ENCODE peak calls at places on chromosomes 12 and 14, in ten cellular contexts. X, J, R, Y, L, Q, U, S, B and A are unnamed samples.

GRCh38 chr14:77622562-77622961 is 6.1 kb upstream of the SPTLC2 start:
- DNase-seq in X (no peak), J (no peak), R (no peak), Y (no peak), L (no peak), Q (no peak), U (no peak), S (no peak), B (no peak), A (no peak)

GRCh38 chr14:51677276-51677675 is 25.6 kb downstream of the FRMD6 start:
- DNase-seq in X (no peak), J (no peak), R (no peak), Y (no peak), L (no peak), Q (no peak), U (peak), S (peak), B (no peak), A (peak)

GRCh38 chr12:65532162-65532561 is 253.7 kb downstream of the MSRB3 start:
- DNase-seq in X (no peak), J (no peak), R (no peak), Y (no peak), L (no peak), Q (no peak), U (no peak), S (peak), B (no peak), A (peak)

GRCh38 chr14:71563754-71564153 is 368.5 kb upstream of the RGS6 start:
- DNase-seq in X (no peak), J (peak), R (no peak), Y (peak), L (no peak), Q (no peak), U (no peak), S (no peak), B (no peak), A (no peak)

GRCh38 chr12:111180830-111181726 is 187.8 kb downstream of the PHETA1 start:
- DNase-seq in X (no peak), J (no peak), R (no peak), Y (no peak), L (no peak), Q (no peak), U (no peak), S (peak), B (peak), A (no peak)

GRCh38 chr14:36647827-36648753 is 13.6 kb upstream of the PAX9 start:
- DNase-seq in X (peak), J (no peak), R (no peak), Y (no peak), L (no peak), Q (peak), U (no peak), S (peak), B (no peak), A (peak)

GRCh38 chr12:113137861-113138783 is 2.6 kb upstream of the RASAL1 start:
- DNase-seq in X (no peak), J (no peak), R (no peak), Y (no peak), L (no peak), Q (no peak), U (no peak), S (no peak), B (no peak), A (no peak)

GRCh38 chr12:109606261-109607028 is 32.9 kb downstream of the MVK start:
- DNase-seq in X (peak), J (no peak), R (no peak), Y (no peak), L (no peak), Q (peak), U (no peak), S (no peak), B (no peak), A (peak)

GRCh38 chr12:104263580-104264358 is 39.8 kb upstream of the EID3 start:
- DNase-seq in X (no peak), J (no peak), R (no peak), Y (no peak), L (no peak), Q (no peak), U (no peak), S (peak), B (no peak), A (no peak)

GRCh38 chr14:34554540-34555250 is 15.2 kb upstream of the EAPP start:
- DNase-seq in X (no peak), J (no peak), R (no peak), Y (no peak), L (no peak), Q (no peak), U (peak), S (no peak), B (no peak), A (no peak)

GRCh38 chr12:21637985-21638891 is 19.4 kb downstream of the LDHB start:
- DNase-seq in X (no peak), J (no peak), R (no peak), Y (no peak), L (no peak), Q (no peak), U (no peak), S (peak), B (no peak), A (peak)

GRCh38 chr12:103599274-103599673 is 12.2 kb downstream of the STAB2 start:
- DNase-seq in X (no peak), J (no peak), R (no peak), Y (no peak), L (no peak), Q (no peak), U (no peak), S (no peak), B (no peak), A (no peak)

GRCh38 chr12:50572275-50572674 is 67.5 kb downstream of the DIP2B start:
- DNase-seq in X (no peak), J (no peak), R (no peak), Y (no peak), L (no peak), Q (peak), U (peak), S (peak), B (no peak), A (peak)

GRCh38 chr12:79837575-79837974 is 97.3 kb downstream of the PPP1R12A start:
- DNase-seq in X (no peak), J (no peak), R (no peak), Y (no peak), L (no peak), Q (no peak), U (no peak), S (no peak), B (no peak), A (no peak)

GRCh38 chr12:124469193-124469888 is 98.1 kb downstream of the NCOR2 start:
- DNase-seq in X (peak), J (no peak), R (no peak), Y (no peak), L (no peak), Q (no peak), U (no peak), S (no peak), B (no peak), A (no peak)

GRCh38 chr12:3125674-3126073 is 48.5 kb downstream of the TSPAN9 start:
- DNase-seq in X (no peak), J (no peak), R (no peak), Y (no peak), L (no peak), Q (no peak), U (no peak), S (no peak), B (no peak), A (no peak)

GRCh38 chr12:123469978-123470377 is 12.0 kb downstream of the SNRNP35 start:
- DNase-seq in X (no peak), J (no peak), R (no peak), Y (no peak), L (no peak), Q (no peak), U (no peak), S (no peak), B (no peak), A (no peak)

GRCh38 chr14:24416254-24416931 is 13.1 kb downstream of the CBLN3 start:
- DNase-seq in X (no peak), J (no peak), R (no peak), Y (no peak), L (no peak), Q (no peak), U (no peak), S (no peak), B (no peak), A (no peak)

GRCh38 chr12:7075931-7076330 is 15.4 kb downstream of the C1S start:
- DNase-seq in X (no peak), J (no peak), R (no peak), Y (no peak), L (no peak), Q (no peak), U (peak), S (peak), B (no peak), A (no peak)

GRCh38 chr12:69490920-69491643 is 20.9 kb downstream of the FRS2 start:
- DNase-seq in X (no peak), J (no peak), R (no peak), Y (no peak), L (no peak), Q (no peak), U (no peak), S (no peak), B (no peak), A (no peak)

GRCh38 chr12:8037046-8037663 is 4.6 kb downstream of the FOXJ2 start:
- DNase-seq in X (no peak), J (peak), R (no peak), Y (no peak), L (no peak), Q (no peak), U (no peak), S (no peak), B (no peak), A (no peak)

GRCh38 chr12:66149702-66150398 is 19.3 kb upstream of the LLPH start:
- DNase-seq in X (no peak), J (no peak), R (no peak), Y (no peak), L (no peak), Q (no peak), U (no peak), S (no peak), B (no peak), A (no peak)

GRCh38 chr12:85784096-85784720 is 52.0 kb downstream of the RASSF9 start:
- DNase-seq in X (no peak), J (no peak), R (peak), Y (no peak), L (no peak), Q (no peak), U (no peak), S (no peak), B (no peak), A (no peak)

GRCh38 chr12:5402009-5402408 is 29.9 kb upstream of the NTF3 start:
- DNase-seq in X (no peak), J (no peak), R (no peak), Y (no peak), L (no peak), Q (no peak), U (no peak), S (no peak), B (no peak), A (no peak)

GRCh38 chr14:69263364-69263763 is 3.4 kb downstream of the GALNT16 start:
- DNase-seq in X (no peak), J (no peak), R (no peak), Y (no peak), L (peak), Q (no peak), U (peak), S (peak), B (peak), A (peak)

GRCh38 chr14:69260979-69261605 is 1.1 kb downstream of the GALNT16 start:
- DNase-seq in X (peak), J (peak), R (no peak), Y (no peak), L (peak), Q (no peak), U (no peak), S (no peak), B (no peak), A (no peak)

GRCh38 chr14:69261761-69262331 is 1.9 kb downstream of the GALNT16 start:
- DNase-seq in X (no peak), J (no peak), R (no peak), Y (no peak), L (peak), Q (peak), U (no peak), S (no peak), B (no peak), A (no peak)

GRCh38 chr14:69262516-69262915 is 2.6 kb downstream of the GALNT16 start:
- DNase-seq in X (no peak), J (no peak), R (no peak), Y (no peak), L (peak), Q (no peak), U (no peak), S (no peak), B (no peak), A (no peak)

GRCh38 chr14:69263771-69264170 is 3.8 kb downstream of the GALNT16 start:
- DNase-seq in X (no peak), J (no peak), R (no peak), Y (no peak), L (peak), Q (no peak), U (no peak), S (no peak), B (no peak), A (no peak)
- TF ChIP-seq CTCF in X (no peak), J (no peak), R (no peak), Y (no peak), L (no peak), Q (no peak), U (no peak), S (no peak), B (no peak), A (no peak)

DNA sequence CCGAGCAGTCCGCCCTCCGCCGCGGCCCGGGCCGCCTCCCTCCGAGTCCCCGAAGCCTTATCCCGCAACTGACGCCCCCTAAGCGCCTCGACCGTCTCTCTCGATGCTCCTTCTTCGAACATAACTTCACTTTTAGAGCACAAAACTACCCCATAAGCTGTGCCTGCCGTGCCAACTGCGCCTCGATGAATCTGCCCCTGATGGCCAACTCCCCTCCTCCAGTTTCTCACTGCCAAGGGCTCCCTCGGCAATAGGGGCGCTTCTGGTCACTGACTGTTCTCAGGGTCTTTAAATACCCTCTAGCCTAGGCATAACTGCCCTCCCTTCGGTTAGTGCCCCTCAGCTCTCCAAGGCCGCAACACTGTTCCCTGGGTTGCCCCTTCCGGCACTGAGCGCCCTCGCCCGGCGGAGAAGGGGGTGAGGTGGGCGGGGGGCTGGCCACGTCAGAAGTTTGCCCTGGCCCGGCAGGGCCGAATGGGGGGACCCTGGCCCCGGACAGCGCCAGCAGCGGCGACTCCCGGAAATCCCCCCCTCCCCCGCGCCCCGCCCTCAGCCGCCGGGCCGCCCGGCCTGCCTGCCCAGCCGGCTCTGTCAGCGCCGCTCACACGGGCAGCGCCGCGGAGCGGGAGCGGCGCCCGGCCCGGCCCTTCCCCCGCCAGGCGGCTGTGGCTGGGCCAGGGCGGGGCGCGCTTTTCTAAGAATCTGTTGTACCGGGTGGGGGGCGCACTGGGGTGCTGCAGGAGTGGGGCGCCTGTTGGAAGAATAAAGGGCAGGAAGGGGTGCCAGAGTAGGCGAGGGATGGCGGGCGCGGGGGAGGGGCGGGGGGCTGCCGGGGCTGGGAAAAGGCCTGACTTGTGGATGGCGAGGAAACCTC is 10.6 kb downstream of the RARG start:
- DNase-seq in X (peak), J (peak), R (no peak), Y (no peak), L (no peak), Q (peak), U (no peak), S (peak), B (no peak), A (peak)
- TF ChIP-seq CTCF in X (no peak), J (peak), R (no peak), Y (peak), L (no peak), Q (peak), U (peak), S (peak), B (no peak), A (peak)

DNA sequence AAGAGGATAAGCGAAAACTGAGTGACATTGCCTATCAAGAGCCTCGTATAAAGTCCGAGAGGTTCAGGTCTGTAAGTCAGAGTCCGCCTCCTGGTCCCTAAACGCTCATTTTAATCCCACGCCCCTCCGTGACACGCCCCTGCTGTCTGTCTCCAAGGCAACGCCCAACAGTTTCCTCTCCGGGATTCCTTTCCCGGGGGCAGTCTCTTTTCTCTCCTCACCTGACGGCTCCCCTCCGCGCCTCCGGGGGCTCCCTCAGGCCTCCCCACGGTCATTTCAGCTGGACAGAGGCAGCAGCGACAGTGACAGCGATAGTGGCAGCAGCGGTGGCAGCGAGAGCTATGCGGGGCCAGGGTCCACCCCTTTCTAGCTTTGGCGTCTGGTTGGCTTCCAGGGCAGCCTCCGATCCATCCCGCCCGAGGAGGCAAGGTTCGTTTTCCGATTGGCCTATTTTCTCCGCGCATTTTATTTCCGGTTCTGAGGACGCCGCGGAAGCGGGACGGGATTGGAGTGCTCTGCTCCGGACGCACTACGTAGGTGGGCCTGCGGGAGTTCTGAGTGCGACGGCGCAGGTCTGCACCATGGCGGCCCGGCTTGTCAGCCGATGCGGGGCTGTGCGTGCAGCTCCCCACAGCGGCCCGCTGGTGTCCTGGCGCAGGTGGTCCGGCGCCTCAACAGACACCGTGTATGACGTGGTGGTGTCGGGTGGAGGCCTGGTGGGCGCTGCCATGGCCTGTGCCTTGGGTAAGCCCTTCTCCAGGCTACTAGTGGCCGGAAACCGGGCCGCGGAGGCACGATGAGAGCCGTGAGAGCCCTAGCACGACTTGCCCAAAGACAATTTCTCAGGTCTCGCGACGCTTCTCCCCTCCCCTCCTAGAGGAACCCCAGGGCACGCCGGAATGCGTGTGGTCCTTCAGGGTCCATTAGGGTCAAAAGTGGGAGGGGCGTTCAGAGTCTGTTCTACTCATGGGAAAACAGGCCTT is at the start of the genes COQ6 and FAM161B:
- DNase-seq in X (peak), J (peak), R (peak), Y (peak), L (peak), Q (peak), U (peak), S (peak), B (peak), A (peak)
- TF ChIP-seq CTCF in X (no peak), J (peak), R (no peak), Y (peak), L (no peak), Q (peak), U (peak), S (no peak), B (no peak), A (no peak)

DNA sequence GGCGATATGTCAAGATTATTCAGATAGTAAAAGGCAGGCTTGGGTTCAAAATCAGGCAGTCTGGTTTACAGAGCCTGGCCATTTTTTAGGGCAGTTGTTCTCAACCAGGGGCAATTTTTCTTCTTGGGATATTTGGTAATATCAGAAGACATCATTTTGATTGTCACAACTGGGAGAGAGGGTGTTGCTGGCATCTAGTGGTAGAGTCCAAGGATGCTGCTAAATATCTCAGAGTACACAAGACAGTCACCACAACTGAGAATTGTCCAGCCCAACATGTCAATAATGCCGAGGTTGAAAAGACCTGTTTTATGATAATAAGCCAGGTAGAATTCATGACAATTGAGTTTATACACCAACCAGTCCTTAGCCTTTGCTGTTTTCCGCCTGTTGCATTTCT is 733.9 kb downstream of the NRXN3 start:
- DNase-seq in X (no peak), J (no peak), R (no peak), Y (no peak), L (no peak), Q (no peak), U (no peak), S (no peak), B (no peak), A (no peak)
- TF ChIP-seq CTCF in X (no peak), J (no peak), R (no peak), Y (no peak), L (no peak), Q (no peak), U (no peak), S (no peak), B (no peak), A (no peak)

GRCh38 chr14:101823511-101824120 is 62.1 kb downstream of the PPP2R5C start:
- DNase-seq in X (no peak), J (peak), R (no peak), Y (peak), L (no peak), Q (no peak), U (no peak), S (no peak), B (no peak), A (no peak)
- TF ChIP-seq CTCF in X (no peak), J (no peak), R (no peak), Y (no peak), L (no peak), Q (no peak), U (no peak), S (no peak), B (no peak), A (no peak)

DNA sequence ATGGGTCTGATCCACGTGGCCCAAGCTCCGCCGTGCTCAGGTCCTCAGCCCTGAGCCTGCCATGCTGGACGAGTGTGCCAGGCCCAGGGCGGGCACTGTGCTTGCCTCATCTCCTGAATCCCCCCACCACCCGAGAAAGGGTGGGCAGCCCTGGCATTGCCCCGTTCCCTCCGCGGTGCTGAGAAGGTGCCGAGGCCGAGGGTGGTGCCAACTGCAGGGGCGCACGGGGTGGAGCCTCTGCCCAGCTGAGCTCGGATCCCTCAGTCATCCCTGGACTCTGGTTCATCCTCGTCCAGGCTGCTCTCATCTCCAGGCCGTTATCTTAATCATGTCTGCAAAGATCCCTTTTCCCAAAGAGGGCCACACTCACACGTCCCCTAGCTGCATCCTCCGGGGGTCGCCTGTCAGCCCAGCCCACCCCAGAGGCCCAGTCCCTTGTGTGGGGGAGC is 60.6 kb downstream of the NOC4L start:
- DNase-seq in X (no peak), J (no peak), R (no peak), Y (no peak), L (no peak), Q (no peak), U (no peak), S (no peak), B (no peak), A (no peak)
- TF ChIP-seq CTCF in X (no peak), J (no peak), R (no peak), Y (no peak), L (no peak), Q (no peak), U (no peak), S (no peak), B (no peak), A (no peak)